ENCODE peak calls at places on chromosomes 5 and 9, in five cellular contexts. A is transverse colon, G is dorsolateral prefrontal cortex, P is MG63, K is IMR-90. T is an unnamed sample.

GRCh38 chr5:153504726-153505125 is 14.3 kb downstream of the GRIA1 start:
- DNase-seq in A (no peak), G (no peak), P (no peak), K (no peak), T (no peak)

GRCh38 chr5:175257128-175257846 is 186.7 kb downstream of the DRD1 start:
- DNase-seq in A (no peak), G (no peak), P (no peak), K (no peak), T (no peak)

GRCh38 chr9:114140850-114141249 is 14.5 kb upstream of the COL27A1 start:
- DNase-seq in A (no peak), G (no peak), P (no peak), K (no peak), T (no peak)

GRCh38 chr9:125262217-125262991 is 778 bp downstream of the GAPVD1 start:
- DNase-seq in A (no peak), G (no peak), P (no peak), K (no peak), T (no peak)

GRCh38 chr5:76794871-76795270 is 24.0 kb upstream of the F2RL1 start:
- DNase-seq in A (no peak), G (no peak), P (no peak), K (peak; percentile 61), T (no peak)

GRCh38 chr5:74648835-74649286 is 8.3 kb upstream of the ENC1 start:
- DNase-seq in A (no peak), G (no peak), P (no peak), K (peak; percentile 65), T (no peak)

GRCh38 chr5:10577371-10578291 is 13.8 kb downstream of the ANKRD33B start:
- DNase-seq in A (no peak), G (no peak), P (no peak), K (no peak), T (no peak)

GRCh38 chr9:85178486-85178885 is 509.0 kb downstream of the NTRK2 start:
- DNase-seq in A (no peak), G (peak; percentile 36), P (no peak), K (no peak), T (no peak)

GRCh38 chr9:118271331-118271730 is 567.1 kb downstream of the TLR4 start:
- DNase-seq in A (no peak), G (no peak), P (peak; percentile 2), K (no peak), T (no peak)

GRCh38 chr9:136060671-136061371 is 34.3 kb downstream of the NACC2 start:
- DNase-seq in A (no peak), G (no peak), P (no peak), K (no peak), T (no peak)

GRCh38 chr5:66634601-66635000 is 38.4 kb downstream of the MAST4 start:
- DNase-seq in A (no peak), G (no peak), P (no peak), K (no peak), T (no peak)

GRCh38 chr5:129670944-129671343 is 77.0 kb upstream of the MINAR2 start:
- DNase-seq in A (no peak), G (no peak), P (peak; percentile 52), K (peak; percentile 70), T (no peak)

GRCh38 chr5:5979761-5980570 is 398.4 kb downstream of the MED10 start:
- DNase-seq in A (no peak), G (no peak), P (no peak), K (no peak), T (no peak)

GRCh38 chr5:155773680-155774079 is 553.3 kb upstream of the SGCD start:
- DNase-seq in A (no peak), G (no peak), P (no peak), K (no peak), T (no peak)

GRCh38 chr5:163453705-163454104 is 6.2 kb downstream of the NUDCD2 start:
- DNase-seq in A (no peak), G (no peak), P (no peak), K (peak; percentile 53), T (no peak)

GRCh38 chr5:78972654-78973428 is 12.3 kb downstream of the ARSB start:
- DNase-seq in A (peak; percentile 42), G (peak; percentile 40), P (no peak), K (peak; percentile 67), T (no peak)

GRCh38 chr5:54551292-54551691 is 33.7 kb downstream of the SNX18 start:
- DNase-seq in A (no peak), G (no peak), P (no peak), K (no peak), T (no peak)

GRCh38 chr9:136717399-136717798 is 5.0 kb downstream of the DIPK1B start:
- DNase-seq in A (no peak), G (no peak), P (no peak), K (no peak), T (no peak)

GRCh38 chr5:103271570-103272289 is 13.2 kb downstream of the MACIR start:
- DNase-seq in A (no peak), G (no peak), P (no peak), K (peak; percentile 11), T (no peak)

GRCh38 chr5:14342306-14342705 is 199.2 kb downstream of the TRIO start:
- DNase-seq in A (no peak), G (no peak), P (no peak), K (peak; percentile 66), T (no peak)